ENCODE peak calls at places on chromosomes 1 and 21, in ten cellular contexts. S is CD8-positive, alpha-beta memory T cell; Y is choroid plexus epithelial cell; J is stomach; X is transverse colon; G is IMR-90; N is ovary; K is body of pancreas; P is cardiac fibroblast; D is HFF-Myc. R is an unnamed sample.
A peak's percentile ranks its signal among the peaks of the same experiment; 100 is the strongest.

GRCh38 chr1:220093361-220094015 is 444 bp upstream of the IARS2 start:
- DNase-seq in S (no peak), Y (peak; percentile 92), J (no peak), X (no peak), G (no peak), N (no peak), K (no peak), P (no peak), D (no peak), R (no peak)

GRCh38 chr1:68174173-68175113 is 57.9 kb downstream of the WLS start:
- DNase-seq in S (no peak), Y (peak; percentile 97), J (peak; percentile 76), X (peak; percentile 61), G (peak; percentile 98), N (peak; percentile 61), K (peak; percentile 75), P (peak; percentile 97), D (peak; percentile 72), R (no peak)

GRCh38 chr1:11720033-11720376 is 15.9 kb upstream of the AGTRAP start:
- DNase-seq in S (no peak), Y (no peak), J (no peak), X (no peak), G (no peak), N (no peak), K (no peak), P (no peak), D (no peak), R (no peak)

GRCh38 chr1:210688482-210689233 is 360.0 kb downstream of the HHAT start:
- DNase-seq in S (no peak), Y (no peak), J (no peak), X (no peak), G (peak; percentile 51), N (no peak), K (no peak), P (no peak), D (no peak), R (no peak)

GRCh38 chr1:10598088-10598712 is 123.5 kb downstream of the PEX14 start:
- DNase-seq in S (no peak), Y (no peak), J (peak; percentile 43), X (no peak), G (no peak), N (no peak), K (peak; percentile 36), P (no peak), D (no peak), R (no peak)

GRCh38 chr21:41583274-41583790 is 75.4 kb upstream of the TMPRSS2 start:
- DNase-seq in S (no peak), Y (peak; percentile 34), J (peak; percentile 93), X (no peak), G (peak; percentile 8), N (no peak), K (peak; percentile 86), P (no peak), D (no peak), R (no peak)

GRCh38 chr1:104132386-104132973 is 382.8 kb downstream of the AMY1C start:
- DNase-seq in S (no peak), Y (peak; percentile 11), J (no peak), X (no peak), G (peak; percentile 1), N (no peak), K (peak; percentile 8), P (peak; percentile 10), D (no peak), R (no peak)

GRCh38 chr21:45404726-45405270 is at the start of gene COL18A1:
- DNase-seq in S (no peak), Y (peak; percentile 40), J (peak; percentile 52), X (peak; percentile 29), G (peak; percentile 42), N (peak; percentile 85), K (peak; percentile 68), P (peak; percentile 31), D (no peak), R (no peak)

GRCh38 chr1:48333316-48333715 is 110.8 kb downstream of the SLC5A9 start:
- DNase-seq in S (no peak), Y (no peak), J (no peak), X (no peak), G (peak; percentile 42), N (no peak), K (no peak), P (peak; percentile 32), D (no peak), R (no peak)

GRCh38 chr21:22965455-22966125 is 1967.4 kb downstream of the NCAM2 start:
- DNase-seq in S (no peak), Y (peak; percentile 11), J (no peak), X (no peak), G (no peak), N (no peak), K (no peak), P (no peak), D (no peak), R (no peak)

GRCh38 chr1:9805006-9805526 is 18.7 kb downstream of the CLSTN1 start:
- DNase-seq in S (no peak), Y (no peak), J (no peak), X (peak; percentile 7), G (no peak), N (no peak), K (no peak), P (no peak), D (no peak), R (no peak)

GRCh38 chr1:109396513-109396839 is 1.2 kb downstream of the SORT1 start:
- DNase-seq in S (no peak), Y (no peak), J (no peak), X (no peak), G (no peak), N (no peak), K (no peak), P (no peak), D (no peak), R (no peak)
- H3K4me3 ChIP-seq in S (no peak overlapping the region), Y (peak overlapping the region; percentile 66), J (peak overlapping the region; percentile 66), X (no peak overlapping the region), G (peak overlapping the region; percentile 78), N (peak overlapping the region; percentile 55), K (no peak overlapping the region), P (peak overlapping the region; percentile 60), D (no peak overlapping the region), R (no peak overlapping the region)

GRCh38 chr1:156090822-156091188 is 8.5 kb upstream of the MEX3A start:
- DNase-seq in S (peak; percentile 79), Y (peak; percentile 86), J (peak; percentile 94), X (peak; percentile 91), G (peak; percentile 71), N (peak; percentile 89), K (peak; percentile 94), P (peak; percentile 84), D (no peak), R (peak; percentile 57)
- H3K4me3 ChIP-seq in S (no peak overlapping the region), Y (no peak overlapping the region), J (no peak overlapping the region), X (no peak overlapping the region), G (no peak overlapping the region), N (no peak overlapping the region), K (no peak overlapping the region), P (no peak overlapping the region), D (no peak overlapping the region), R (no peak overlapping the region)

DNA sequence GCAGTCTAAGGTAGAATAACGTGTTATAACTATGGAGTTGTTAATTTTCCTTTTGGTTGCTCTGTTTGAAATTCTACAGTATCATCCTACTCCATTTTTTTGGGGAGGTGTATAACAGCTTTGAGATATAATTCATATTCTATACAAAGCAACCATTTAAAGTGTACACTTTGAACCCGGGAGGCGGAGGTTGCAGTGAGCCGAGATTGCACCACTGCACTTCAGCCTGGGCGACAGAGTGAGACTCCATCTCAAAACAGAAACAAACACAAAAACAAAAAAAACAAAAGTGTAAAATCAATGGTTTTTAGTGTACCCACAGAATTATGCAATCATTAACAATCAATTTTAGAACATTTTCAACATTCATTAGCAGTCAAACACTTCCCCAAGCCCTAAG is 33.8 kb downstream of the CNIH4 start:
- DNase-seq in S (no peak), Y (no peak), J (no peak), X (no peak), G (no peak), N (no peak), K (no peak), P (no peak), D (no peak), R (no peak)
- H3K4me3 ChIP-seq in S (no peak overlapping the region), Y (no peak overlapping the region), J (no peak overlapping the region), X (no peak overlapping the region), G (no peak overlapping the region), N (no peak overlapping the region), K (no peak overlapping the region), P (no peak overlapping the region), D (no peak overlapping the region), R (no peak overlapping the region)

GRCh38 chr1:182259229-182259872 is 132.2 kb downstream of the GLUL start:
- DNase-seq in S (peak; percentile 66), Y (peak; percentile 8), J (peak; percentile 75), X (peak; percentile 55), G (no peak), N (no peak), K (peak; percentile 60), P (peak; percentile 4), D (peak; percentile 4), R (peak; percentile 97)

GRCh38 chr1:182261655-182262054 is 129.9 kb downstream of the GLUL start:
- DNase-seq in S (no peak), Y (no peak), J (no peak), X (no peak), G (no peak), N (no peak), K (no peak), P (no peak), D (no peak), R (no peak)

GRCh38 chr1:182257369-182258063 is 134.1 kb downstream of the GLUL start:
- DNase-seq in S (no peak), Y (no peak), J (no peak), X (no peak), G (no peak), N (no peak), K (no peak), P (no peak), D (no peak), R (no peak)

GRCh38 chr1:182260516-182260915 is 131.1 kb downstream of the GLUL start:
- DNase-seq in S (no peak), Y (no peak), J (no peak), X (no peak), G (no peak), N (no peak), K (no peak), P (no peak), D (no peak), R (no peak)

GRCh38 chr1:182259963-182260362 is 131.6 kb downstream of the GLUL start:
- DNase-seq in S (no peak), Y (no peak), J (no peak), X (no peak), G (no peak), N (no peak), K (no peak), P (no peak), D (no peak), R (peak; percentile 40)
- H3K4me3 ChIP-seq in S (peak overlapping the region; percentile 20), Y (no peak overlapping the region), J (no peak overlapping the region), X (no peak overlapping the region), G (no peak overlapping the region), N (no peak overlapping the region), K (no peak overlapping the region), P (no peak overlapping the region), D (no peak overlapping the region), R (no peak overlapping the region)

DNA sequence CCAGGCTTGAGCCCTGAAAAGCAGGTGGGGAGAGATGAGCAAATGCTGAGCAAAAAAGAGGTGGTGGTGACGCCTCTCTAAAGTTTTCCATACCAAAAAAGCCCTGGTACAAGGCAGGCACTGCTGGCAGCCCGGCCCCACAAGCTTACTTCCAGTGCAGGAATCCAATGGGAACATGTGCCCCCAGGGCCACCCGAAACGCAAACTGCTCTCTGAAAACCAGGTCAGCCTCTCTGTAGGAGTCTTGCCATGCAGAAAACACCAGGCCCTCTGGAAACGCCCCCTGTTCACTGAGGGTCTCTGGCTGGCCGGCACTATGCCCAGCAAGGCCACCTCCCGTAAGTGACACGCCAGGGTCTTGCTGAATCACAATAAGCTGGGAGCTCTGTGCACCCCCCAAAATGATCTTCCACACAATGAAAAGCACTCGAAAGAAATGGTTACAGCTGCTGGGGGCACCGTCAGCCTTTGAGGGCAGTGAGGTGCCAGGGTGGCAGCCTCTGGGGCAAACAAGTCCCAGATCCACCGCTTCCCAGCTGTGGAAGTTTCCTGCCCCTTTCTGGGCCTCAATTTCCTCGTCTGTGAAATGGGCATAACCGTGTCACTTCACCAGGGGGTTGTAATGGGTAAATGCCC is 170.5 kb downstream of the TOMM20 start:
- DNase-seq in S (no peak), Y (no peak), J (no peak), X (no peak), G (no peak), N (no peak), K (no peak), P (no peak), D (no peak), R (no peak)
- H3K4me3 ChIP-seq in S (no peak overlapping the region), Y (no peak overlapping the region), J (no peak overlapping the region), X (no peak overlapping the region), G (no peak overlapping the region), N (no peak overlapping the region), K (no peak overlapping the region), P (no peak overlapping the region), D (no peak overlapping the region), R (no peak overlapping the region)